ENCODE peak calls at places on chromosomes 1 and 21, in nine cellular contexts. U is AG04449, W is GM23338, B is HL-60, I is foreskin fibroblast, D is left ventricle myocardium inferior, T is psoas muscle, S is fibroblast of pulmonary artery, X is hepatocyte. G is an unnamed sample.

GRCh38 chr1:1616045-1616821 is 933 bp downstream of the MIB2 start:
- DNase-seq in T (peak; percentile 53), S (peak; percentile 30), W (no peak), U (no peak), X (peak; percentile 77), B (no peak), I (peak; percentile 75), D (no peak), G (no peak)

GRCh38 chr1:199204231-199204630 is 565.4 kb downstream of the PTPRC start:
- DNase-seq in D (no peak), B (no peak), W (no peak), I (no peak), S (no peak), T (no peak), U (no peak), X (no peak), G (no peak)

GRCh38 chr1:204915856-204916485 is 45.3 kb downstream of the NFASC start:
- DNase-seq in X (no peak), U (no peak), T (no peak), D (no peak), W (no peak), I (no peak), B (no peak), S (no peak), G (no peak)

GRCh38 chr1:6348511-6349191 is 44.9 kb downstream of the ACOT7 start:
- DNase-seq in S (peak; percentile 81), W (no peak), I (no peak), X (no peak), D (peak; percentile 39), B (no peak), T (no peak), U (no peak), G (no peak)

GRCh38 chr1:178543291-178543609 is 30.3 kb downstream of the TEX35 start:
- DNase-seq in S (no peak), B (no peak), D (no peak), I (no peak), U (no peak), X (no peak), W (no peak), T (no peak), G (no peak)

GRCh38 chr1:21451212-21451611 is 11.3 kb downstream of the NBPF3 start:
- DNase-seq in D (no peak), U (peak; percentile 68), X (no peak), S (peak; percentile 68), B (no peak), I (peak; percentile 79), W (no peak), T (no peak), G (no peak)

GRCh38 chr1:213984387-213985180 is 3.2 kb upstream of the PROX1 start:
- DNase-seq in X (no peak), B (no peak), U (no peak), W (peak; percentile 86), I (no peak), S (no peak), T (no peak), D (no peak), G (no peak)

GRCh38 chr1:237999426-238000052 is 108.8 kb upstream of the ZP4 start:
- DNase-seq in S (no peak), I (no peak), X (no peak), D (no peak), T (no peak), U (no peak), W (no peak), B (no peak), G (no peak)

GRCh38 chr1:64691631-64692030 is 53.2 kb upstream of the RAVER2 start:
- DNase-seq in U (no peak), B (no peak), W (peak; percentile 24), T (no peak), X (no peak), S (peak; percentile 69), D (no peak), I (peak; percentile 26), G (no peak)

GRCh38 chr1:154975409-154976205 is 1.1 kb downstream of the CKS1B start:
- DNase-seq in I (peak; percentile 75), S (peak; percentile 61), T (peak; percentile 58), B (no peak), U (no peak), W (peak; percentile 61), D (peak; percentile 51), X (peak; percentile 65), G (no peak)

GRCh38 chr1:21836729-21837128 is 24.7 kb downstream of the LDLRAD2 start:
- DNase-seq in S (no peak), W (no peak), B (no peak), D (no peak), I (no peak), X (no peak), T (no peak), U (no peak), G (no peak)

DNA sequence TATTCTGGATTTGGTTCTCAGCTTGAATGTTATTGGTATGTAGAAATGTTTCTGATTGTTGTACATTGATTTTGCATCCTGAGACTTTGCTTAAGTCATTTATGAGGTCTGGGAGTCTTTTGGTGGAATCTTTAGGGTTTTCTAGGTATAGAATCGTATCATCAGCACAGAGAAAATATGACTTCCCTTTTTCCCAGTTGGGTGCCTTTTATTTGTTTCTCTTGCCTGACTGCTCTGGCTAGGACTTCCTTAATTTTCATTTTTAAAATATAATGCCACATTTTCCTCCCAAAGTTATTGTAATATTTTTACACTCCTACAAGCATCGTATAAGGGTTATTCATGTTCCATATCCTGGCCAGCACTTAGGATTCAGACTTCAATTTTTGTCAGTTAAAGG is 111.1 kb downstream of the FNBP1L start:
- DNase-seq in X (no peak), S (no peak), T (no peak), W (no peak), B (no peak), U (no peak), I (no peak), D (no peak), G (no peak)
- TF ChIP-seq CTCF in X (no peak), S (no peak), T (no peak), W (no peak), B (no peak), U (no peak), I (no peak), D (no peak), G (no peak)

GRCh38 chr1:9426291-9426711 is 113.0 kb upstream of the SLC25A33 start:
- DNase-seq in W (no peak), D (no peak), I (no peak), T (no peak), S (no peak), U (no peak), X (no peak), B (peak; percentile 82), G (no peak)
- H3K4me3 ChIP-seq in W (no peak overlapping the region), D (no peak overlapping the region), I (no peak overlapping the region), T (no peak overlapping the region), S (no peak overlapping the region), U (no peak overlapping the region), X (no peak overlapping the region), B (no peak overlapping the region), G (no peak overlapping the region)

DNA sequence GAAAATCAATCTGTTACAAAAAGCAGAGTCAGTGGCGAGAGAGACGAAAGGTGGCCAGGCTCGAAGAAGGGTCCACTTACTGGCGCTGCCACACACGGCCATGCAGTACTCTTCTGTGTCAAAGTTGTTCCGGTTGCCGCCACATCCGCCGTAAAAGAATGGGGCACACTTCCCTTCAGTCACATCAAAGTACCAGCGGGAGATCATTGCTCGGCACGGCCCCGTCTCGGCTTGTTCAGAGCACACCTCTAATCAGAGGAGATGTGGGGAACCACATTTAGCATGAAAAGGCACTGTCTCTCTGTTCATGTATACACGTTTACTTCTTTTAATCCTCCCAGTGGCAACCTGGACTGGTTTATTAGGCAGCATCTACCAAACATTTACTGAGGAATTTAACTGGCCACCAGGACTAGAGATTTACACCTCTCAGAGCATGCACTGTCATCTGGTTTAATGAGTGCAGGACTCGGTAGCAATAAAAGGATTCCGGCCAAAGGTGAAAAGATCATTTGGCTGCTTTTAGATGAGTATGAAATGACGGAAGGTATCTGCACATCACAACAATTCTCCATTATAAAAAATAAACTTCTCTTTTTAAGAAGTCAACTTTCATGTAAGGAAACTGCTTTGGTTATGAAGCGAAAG is 170.5 kb downstream of the APP start:
- DNase-seq in B (no peak), S (no peak), T (no peak), U (no peak), I (no peak), D (no peak), X (no peak), W (peak; percentile 44), G (no peak)
- TF ChIP-seq CTCF in B (no peak), S (no peak), T (no peak), U (no peak), I (no peak), D (no peak), X (no peak), W (no peak), G (no peak)

DNA sequence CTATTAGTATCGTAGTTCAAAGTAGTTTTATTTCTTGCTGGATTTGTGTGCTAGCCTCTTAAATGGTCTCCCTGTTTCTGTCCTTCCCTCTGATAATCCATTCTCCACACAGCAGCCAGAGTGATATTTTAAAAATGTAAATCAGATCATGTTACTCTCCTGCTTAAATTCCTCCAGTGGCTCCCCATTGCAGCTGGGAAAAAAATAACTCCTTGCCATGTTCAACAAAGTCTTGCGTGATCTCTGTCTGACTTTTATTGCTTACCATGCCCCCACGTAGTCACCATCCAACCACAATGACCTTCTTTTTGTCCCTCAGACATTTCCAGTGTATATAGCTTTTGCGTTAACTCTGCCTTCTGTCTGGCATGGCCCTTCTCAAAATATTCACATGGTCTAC is 178.8 kb downstream of the FGGY start:
- DNase-seq in T (no peak), B (no peak), S (no peak), X (no peak), D (no peak), W (no peak), I (no peak), U (no peak), G (no peak)
- H3K4me3 ChIP-seq in T (no peak overlapping the region), B (no peak overlapping the region), S (no peak overlapping the region), X (no peak overlapping the region), D (no peak overlapping the region), W (no peak overlapping the region), I (no peak overlapping the region), U (no peak overlapping the region), G (no peak overlapping the region)

DNA sequence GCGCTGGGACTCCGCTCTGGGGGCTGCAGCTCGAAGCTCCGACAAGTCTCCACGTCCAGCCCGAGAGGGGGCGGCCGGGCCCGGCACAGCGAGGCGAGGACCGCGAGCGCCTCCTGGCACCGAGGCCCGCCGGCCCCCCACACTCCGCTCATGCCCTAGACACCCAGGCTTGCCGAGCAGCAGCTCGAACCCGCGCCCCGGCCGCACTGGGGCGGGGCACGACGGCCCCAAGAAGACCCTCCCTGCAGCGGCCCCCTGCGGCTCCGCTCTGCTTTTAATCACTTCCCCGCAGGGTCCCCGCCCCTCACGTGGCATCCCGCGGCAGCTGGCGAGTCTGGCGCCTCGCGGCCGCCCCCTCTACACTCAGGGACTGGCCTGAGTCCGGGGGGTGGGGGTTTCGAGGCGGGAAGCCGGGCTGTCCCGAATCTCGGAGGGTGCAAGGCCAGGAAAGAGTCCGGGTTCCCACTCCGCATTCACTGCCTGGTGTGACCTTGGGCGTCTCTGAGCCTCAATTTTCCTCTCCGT is at the start of gene SYT6:
- DNase-seq in W (peak; percentile 42), U (no peak), T (no peak), B (no peak), X (peak; percentile 31), S (no peak), D (no peak), I (peak; percentile 13), G (no peak)
- TF ChIP-seq CTCF in W (peak; percentile 40), U (no peak), T (no peak), B (no peak), X (peak; percentile 13), S (no peak), D (no peak), I (no peak), G (no peak)